ENCODE peak calls at places on chromosomes 5 and 9, in five cellular contexts. X, Z, F, T and C are unnamed samples.

GRCh38 chr5:10689391-10690081 is 71.5 kb downstream of the DAP start:
- DNase-seq in X (no peak), F (peak), T (no peak), Z (no peak), C (no peak)

GRCh38 chr5:88846434-88846833 is 36.5 kb downstream of the MEF2C start:
- DNase-seq in T (no peak), F (no peak), X (no peak), Z (no peak), C (no peak)

GRCh38 chr9:16825971-16826370 is 44.5 kb downstream of the BNC2 start:
- DNase-seq in T (no peak), F (peak), X (no peak), Z (peak), C (no peak)

GRCh38 chr5:84014966-84015365 is 294.3 kb upstream of the HAPLN1 start:
- DNase-seq in Z (no peak), X (no peak), T (no peak), F (peak), C (no peak)

GRCh38 chr9:90847971-90848370 is 46.4 kb downstream of the SYK start:
- DNase-seq in F (no peak), Z (no peak), X (no peak), T (no peak), C (no peak)

GRCh38 chr9:72038408-72038807 is 22.0 kb downstream of the C9orf57 start:
- DNase-seq in Z (no peak), F (no peak), T (no peak), X (no peak), C (no peak)

GRCh38 chr9:96150324-96151023 is 151.5 kb downstream of the HSD17B3 start:
- DNase-seq in F (no peak), X (no peak), T (no peak), Z (no peak), C (no peak)

GRCh38 chr9:121066850-121067249 is 7.9 kb upstream of the CNTRL start:
- DNase-seq in X (no peak), T (no peak), F (no peak), Z (no peak), C (no peak)

GRCh38 chr5:31192442-31192841 is 1.0 kb upstream of the CDH6 start:
- DNase-seq in T (no peak), Z (no peak), X (no peak), F (peak), C (no peak)

DNA sequence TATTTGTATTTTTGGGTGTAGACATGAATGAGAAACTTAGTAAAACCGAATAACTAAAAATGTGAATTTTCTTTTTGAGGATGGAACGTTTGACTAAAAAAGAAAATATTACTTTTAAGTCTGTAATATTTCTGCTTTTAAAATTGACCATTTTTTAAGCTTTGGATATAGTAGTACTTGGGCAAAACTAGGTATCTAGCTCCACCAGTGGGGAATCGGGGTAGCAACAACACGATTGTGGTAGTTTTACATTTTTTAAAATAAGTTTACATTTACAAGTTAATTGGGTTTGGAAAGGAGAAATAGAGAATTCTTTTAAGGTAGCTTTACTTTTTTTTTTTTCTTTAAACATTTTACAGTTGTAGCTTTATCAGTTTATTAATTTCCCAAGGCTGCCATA is 154.4 kb downstream of the MAN2A1 start:
- DNase-seq in X (no peak), Z (no peak), T (no peak), F (peak), C (no peak)
- TF ChIP-seq CTCF in X (peak), Z (peak), T (no peak), F (peak), C (no peak)

GRCh38 chr9:138082918-138083636 is 205.5 kb downstream of the CACNA1B start:
- DNase-seq in T (no peak), F (no peak), X (no peak), Z (no peak), C (peak)

GRCh38 chr9:138078846-138079245 is 201.3 kb downstream of the CACNA1B start:
- DNase-seq in Z (no peak), X (no peak), F (no peak), T (no peak), C (peak)

GRCh38 chr9:138083873-138084272 is 206.3 kb downstream of the CACNA1B start:
- DNase-seq in T (no peak), F (no peak), X (no peak), Z (no peak), C (peak)

GRCh38 chr9:138077898-138078540 is 200.4 kb downstream of the CACNA1B start:
- DNase-seq in Z (no peak), T (peak), X (no peak), F (no peak), C (peak)

GRCh38 chr9:138080979-138081378 is 203.4 kb downstream of the CACNA1B start:
- DNase-seq in Z (no peak), T (no peak), F (no peak), X (no peak), C (no peak)
- TF ChIP-seq CTCF in Z (no peak), T (no peak), F (no peak), X (no peak), C (no peak)

DNA sequence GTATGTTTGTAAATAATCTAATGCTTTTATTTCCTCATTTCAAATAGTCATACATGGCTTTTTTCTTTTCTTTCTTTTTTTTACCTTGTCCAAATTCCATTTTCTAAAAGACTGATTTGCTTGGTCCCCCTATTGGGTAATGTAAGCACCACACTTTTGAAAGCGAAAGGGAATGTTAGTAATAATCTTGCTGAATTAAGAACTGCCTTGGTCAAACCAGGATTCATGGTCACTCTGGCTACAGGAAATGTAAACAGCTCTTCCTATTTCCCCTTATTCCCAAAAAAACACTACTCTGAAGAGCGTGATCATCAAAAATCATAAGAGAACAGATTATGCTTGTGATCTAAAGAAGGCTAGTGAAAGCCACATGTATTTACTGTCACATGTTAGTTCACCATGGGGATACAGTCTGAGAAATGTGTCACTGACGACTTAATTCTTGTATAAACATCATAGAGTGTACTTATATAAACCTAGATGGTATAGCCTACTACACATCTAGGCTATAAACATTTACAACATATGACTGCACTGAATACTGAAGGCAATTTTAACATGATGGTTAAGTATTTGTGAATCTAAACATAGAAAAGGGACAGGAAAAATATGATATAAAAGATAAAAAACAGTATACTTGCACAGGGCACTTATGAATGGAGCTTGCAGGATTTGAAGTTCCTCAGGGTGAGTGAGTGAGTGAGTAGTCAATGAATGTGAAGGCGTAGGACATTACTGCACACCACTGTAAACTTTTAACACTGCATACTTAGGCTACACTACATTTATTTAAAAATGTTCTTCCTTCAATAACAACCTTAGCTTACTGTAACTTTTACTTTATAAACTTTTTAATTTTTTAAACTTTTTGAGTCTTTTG is 75.3 kb downstream of the HMGCR start:
- DNase-seq in T (no peak), Z (no peak), X (peak), F (peak), C (no peak)
- TF ChIP-seq CTCF in T (no peak), Z (no peak), X (no peak), F (peak), C (no peak)

DNA sequence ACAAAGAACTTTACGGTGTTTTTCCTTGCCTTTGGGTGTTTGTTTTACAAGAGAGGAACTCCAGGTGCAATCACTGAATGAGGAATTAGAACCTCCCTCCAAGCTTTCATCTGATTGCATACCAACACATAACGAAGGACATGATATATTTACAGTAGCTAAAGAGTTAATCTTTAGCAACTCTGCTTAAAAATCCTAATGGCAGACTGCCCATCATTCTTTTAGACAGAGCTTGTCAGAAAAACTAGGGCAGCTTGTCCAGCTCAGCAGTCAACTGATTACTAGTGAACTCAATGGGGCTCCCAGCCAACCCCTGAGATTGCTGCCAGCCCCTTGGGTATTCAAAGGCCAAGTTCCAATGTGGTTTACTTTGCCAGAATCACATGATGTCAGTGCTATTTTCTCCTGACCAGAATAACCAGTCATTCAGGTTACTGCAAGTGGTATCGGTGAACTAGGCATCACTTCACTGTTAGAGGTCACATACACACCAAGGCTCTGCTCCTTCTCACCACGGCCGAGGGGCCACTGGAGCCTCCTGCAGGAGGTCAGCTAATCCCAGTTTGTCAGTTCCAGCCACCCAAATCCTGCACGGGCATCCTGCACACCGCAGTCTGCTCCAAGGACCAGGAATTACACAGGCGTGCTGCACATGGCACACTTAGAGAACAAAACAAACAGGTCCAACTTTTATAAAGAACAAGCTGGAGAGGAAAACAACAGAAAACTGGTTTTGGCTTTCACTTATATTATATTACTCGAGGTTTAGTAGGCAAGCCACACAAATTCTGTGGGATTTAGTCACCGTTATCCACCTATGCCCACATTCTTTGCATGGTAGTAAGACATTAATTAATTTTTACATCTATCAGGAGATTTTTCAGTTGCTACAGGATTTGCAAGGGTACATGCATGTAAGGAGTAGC is 62.5 kb downstream of the NFIB start:
- DNase-seq in T (peak), Z (no peak), X (no peak), F (peak), C (no peak)
- TF ChIP-seq CTCF in T (no peak), Z (no peak), X (no peak), F (no peak), C (no peak)

GRCh38 chr5:73705364-73705763 is 79.4 kb downstream of the ARHGEF28 start:
- DNase-seq in Z (no peak), T (no peak), F (no peak), X (no peak), C (no peak)
- TF ChIP-seq CTCF in Z (no peak), T (no peak), F (no peak), X (peak), C (no peak)

GRCh38 chr5:111680737-111681413 is 76.1 kb downstream of the NREP start:
- DNase-seq in T (peak), X (no peak), Z (peak), F (peak), C (no peak)
- TF ChIP-seq CTCF in T (no peak), X (no peak), Z (no peak), F (no peak), C (no peak)

GRCh38 chr5:114221807-114222206 is 140.1 kb upstream of the KCNN2 start:
- DNase-seq in Z (no peak), T (no peak), F (peak), X (no peak), C (no peak)

DNA sequence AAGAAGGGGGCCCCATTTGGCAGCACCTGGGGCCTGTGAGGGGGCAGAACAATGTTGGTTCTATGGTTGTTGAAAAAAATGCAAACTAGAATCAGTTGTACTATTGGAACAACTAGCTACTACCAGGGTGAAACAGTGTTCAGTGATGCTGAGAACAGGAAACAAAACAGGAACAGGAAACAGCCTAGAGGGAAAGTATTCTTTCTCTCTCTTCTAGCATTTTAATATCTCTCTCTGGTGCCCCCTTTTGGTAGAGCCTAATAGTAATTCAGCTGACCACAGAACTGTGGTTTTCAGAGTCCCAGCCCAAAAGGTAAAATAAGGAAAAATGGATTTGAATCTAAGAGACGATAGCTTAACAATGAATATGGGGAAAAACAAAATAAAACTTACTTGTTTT is 138.0 kb upstream of the KCNN2 start:
- DNase-seq in X (no peak), Z (no peak), T (no peak), F (no peak), C (no peak)
- TF ChIP-seq CTCF in X (no peak), Z (no peak), T (no peak), F (peak), C (no peak)

GRCh38 chr5:106269252-106269843 is 1401.4 kb downstream of the EFNA5 start:
- DNase-seq in F (peak), X (no peak), Z (peak), T (no peak), C (no peak)
- TF ChIP-seq CTCF in F (peak), X (peak), Z (peak), T (peak), C (no peak)

GRCh38 chr5:11963227-11963626 is 59.0 kb upstream of the CTNND2 start:
- DNase-seq in T (no peak), Z (no peak), X (no peak), F (no peak), C (no peak)
- TF ChIP-seq CTCF in T (no peak), Z (no peak), X (no peak), F (no peak), C (no peak)